ENCODE peak calls at places on chromosomes 2 and 18, in nine cellular contexts. X is K562, R is spleen, M is lower leg skin, H is HCT116, Z is transverse colon, S is Peyer's patch, A is GM12891, U is A549. I is an unnamed sample.

GRCh38 chr2:183474912-183475695 is 350.9 kb downstream of the NUP35 start:
- DNase-seq in X (no peak), R (no peak), M (no peak), H (no peak), Z (no peak), S (no peak), A (no peak), U (no peak), I (no peak)

GRCh38 chr2:75518638-75519465 is 41.9 kb downstream of the EVA1A start:
- DNase-seq in X (no peak), R (no peak), M (no peak), H (no peak), Z (no peak), S (no peak), A (no peak), U (no peak), I (no peak)

GRCh38 chr18:32219431-32219830 is 29.6 kb downstream of the MEP1B start:
- DNase-seq in X (no peak), R (no peak), M (no peak), H (no peak), Z (no peak), S (no peak), A (no peak), U (no peak), I (no peak)

GRCh38 chr2:108217211-108217610 is 22.6 kb upstream of the SULT1C3 start:
- DNase-seq in X (no peak), R (no peak), M (no peak), H (no peak), Z (no peak), S (no peak), A (no peak), U (no peak), I (no peak)

GRCh38 chr2:10079192-10079930 is 850 bp downstream of the CYS1 start:
- DNase-seq in X (no peak), R (no peak), M (no peak), H (no peak), Z (no peak), S (no peak), A (no peak), U (peak), I (peak)

GRCh38 chr2:206422493-206422892 is 20.8 kb upstream of the ADAM23 start:
- DNase-seq in X (no peak), R (no peak), M (no peak), H (no peak), Z (no peak), S (no peak), A (no peak), U (no peak), I (peak)

GRCh38 chr2:174336403-174337336 is 1.9 kb downstream of the SP9 start:
- DNase-seq in X (peak), R (peak), M (no peak), H (peak), Z (peak), S (no peak), A (no peak), U (no peak), I (no peak)

GRCh38 chr2:100786297-100786658 is 33.7 kb upstream of the NPAS2 start:
- DNase-seq in X (no peak), R (no peak), M (peak), H (no peak), Z (peak), S (no peak), A (no peak), U (peak), I (no peak)

GRCh38 chr2:88396209-88396608 is 56.3 kb downstream of the FOXI3 start:
- DNase-seq in X (no peak), R (no peak), M (no peak), H (no peak), Z (no peak), S (no peak), A (no peak), U (no peak), I (no peak)

GRCh38 chr2:68169308-68169707 is 11.6 kb downstream of the PNO1 start:
- DNase-seq in X (no peak), R (no peak), M (no peak), H (no peak), Z (no peak), S (no peak), A (no peak), U (peak), I (no peak)

GRCh38 chr2:64214281-64215115 is 70.3 kb upstream of the PELI1 start:
- DNase-seq in X (no peak), R (no peak), M (no peak), H (no peak), Z (peak), S (peak), A (no peak), U (no peak), I (no peak)

GRCh38 chr18:73023975-73024374 is 156.2 kb upstream of the NETO1 start:
- DNase-seq in X (no peak), R (no peak), M (no peak), H (no peak), Z (no peak), S (no peak), A (no peak), U (no peak), I (no peak)

GRCh38 chr2:29114841-29115609 is at the start of gene CLIP4:
- DNase-seq in X (peak), R (peak), M (peak), H (no peak), Z (peak), S (peak), A (peak), U (peak), I (peak)
- TF ChIP-seq POLR2A in X (no peak), R (no peak), M (no peak), H (no peak), Z (peak), S (no peak), A (no peak), U (peak), I (peak)

GRCh38 chr18:12231040-12231882 is 22.9 kb upstream of the CIDEA start:
- DNase-seq in X (no peak), R (no peak), M (no peak), H (no peak), Z (no peak), S (no peak), A (no peak), U (no peak), I (no peak)
- TF ChIP-seq POLR2A in X (no peak), R (no peak), M (no peak), H (no peak), Z (no peak), S (no peak), A (no peak), U (no peak), I (no peak)

GRCh38 chr2:96802721-96803120 is 13.3 kb upstream of the CNNM3 start:
- DNase-seq in X (no peak), R (peak), M (no peak), H (no peak), Z (no peak), S (no peak), A (no peak), U (no peak), I (no peak)

GRCh38 chr2:96800061-96800761 is 15.9 kb upstream of the CNNM3 start:
- DNase-seq in X (no peak), R (peak), M (no peak), H (no peak), Z (no peak), S (no peak), A (no peak), U (no peak), I (no peak)

GRCh38 chr2:96801464-96802280 is 14.4 kb upstream of the CNNM3 start:
- DNase-seq in X (no peak), R (peak), M (no peak), H (no peak), Z (no peak), S (no peak), A (no peak), U (no peak), I (no peak)

GRCh38 chr2:96800762-96801463 is 15.2 kb upstream of the CNNM3 start:
- DNase-seq in X (peak), R (peak), M (peak), H (no peak), Z (peak), S (peak), A (peak), U (peak), I (peak)

GRCh38 chr2:96802281-96802595 is 13.8 kb upstream of the CNNM3 start:
- DNase-seq in X (no peak), R (peak), M (no peak), H (no peak), Z (no peak), S (peak), A (no peak), U (no peak), I (no peak)
- TF ChIP-seq POLR2A in X (no peak), R (no peak), M (no peak), H (no peak), Z (no peak), S (no peak), A (no peak), U (no peak), I (no peak)

GRCh38 chr2:233571462-233571861 is 4.9 kb upstream of the USP40 start:
- DNase-seq in X (no peak), R (no peak), M (no peak), H (no peak), Z (no peak), S (no peak), A (no peak), U (no peak), I (no peak)

GRCh38 chr2:233571001-233571400 is 4.4 kb upstream of the USP40 start:
- DNase-seq in X (no peak), R (no peak), M (no peak), H (no peak), Z (no peak), S (no peak), A (no peak), U (no peak), I (no peak)

GRCh38 chr2:233563663-233564430 is 2.7 kb downstream of the USP40 start:
- DNase-seq in X (no peak), R (no peak), M (peak), H (no peak), Z (no peak), S (no peak), A (no peak), U (no peak), I (no peak)

GRCh38 chr2:233565685-233566140 is 869 bp downstream of the USP40 start:
- DNase-seq in X (no peak), R (no peak), M (no peak), H (no peak), Z (no peak), S (no peak), A (no peak), U (no peak), I (no peak)

GRCh38 chr2:233566141-233566956 is at the start of gene USP40:
- DNase-seq in X (peak), R (peak), M (peak), H (peak), Z (peak), S (peak), A (peak), U (peak), I (peak)
- TF ChIP-seq POLR2A in X (peak), R (peak), M (no peak), H (peak), Z (peak), S (peak), A (peak), U (peak), I (peak)

DNA sequence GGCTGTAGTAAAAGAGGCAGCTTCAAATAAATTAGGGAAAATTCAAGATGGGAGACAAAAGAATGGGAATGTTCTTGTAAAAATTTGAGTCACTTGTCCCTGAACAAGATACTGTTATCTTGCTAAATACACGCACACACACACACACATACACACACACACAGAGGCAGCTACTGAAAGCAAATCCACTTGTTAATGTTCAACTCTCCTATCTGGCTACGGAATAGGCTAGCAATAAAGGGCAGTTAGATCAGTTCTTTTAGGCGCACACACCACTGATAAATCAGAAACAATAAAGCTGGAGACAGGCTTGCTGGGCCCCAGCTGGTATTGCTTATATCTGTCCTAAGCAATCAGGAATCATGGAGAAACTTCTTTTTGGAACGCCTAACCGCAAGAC is 461.6 kb downstream of the BCL11A start:
- DNase-seq in X (no peak), R (no peak), M (no peak), H (no peak), Z (peak), S (no peak), A (no peak), U (no peak), I (no peak)
- TF ChIP-seq POLR2A in X (no peak), R (no peak), M (no peak), H (no peak), Z (no peak), S (peak), A (no peak), U (no peak), I (no peak)

GRCh38 chr2:158968396-158969161 is at the start of gene TANC1:
- DNase-seq in X (peak), R (peak), M (peak), H (peak), Z (peak), S (peak), A (peak), U (peak), I (peak)
- TF ChIP-seq POLR2A in X (no peak), R (peak), M (no peak), H (peak), Z (peak), S (peak), A (no peak), U (peak), I (peak)

DNA sequence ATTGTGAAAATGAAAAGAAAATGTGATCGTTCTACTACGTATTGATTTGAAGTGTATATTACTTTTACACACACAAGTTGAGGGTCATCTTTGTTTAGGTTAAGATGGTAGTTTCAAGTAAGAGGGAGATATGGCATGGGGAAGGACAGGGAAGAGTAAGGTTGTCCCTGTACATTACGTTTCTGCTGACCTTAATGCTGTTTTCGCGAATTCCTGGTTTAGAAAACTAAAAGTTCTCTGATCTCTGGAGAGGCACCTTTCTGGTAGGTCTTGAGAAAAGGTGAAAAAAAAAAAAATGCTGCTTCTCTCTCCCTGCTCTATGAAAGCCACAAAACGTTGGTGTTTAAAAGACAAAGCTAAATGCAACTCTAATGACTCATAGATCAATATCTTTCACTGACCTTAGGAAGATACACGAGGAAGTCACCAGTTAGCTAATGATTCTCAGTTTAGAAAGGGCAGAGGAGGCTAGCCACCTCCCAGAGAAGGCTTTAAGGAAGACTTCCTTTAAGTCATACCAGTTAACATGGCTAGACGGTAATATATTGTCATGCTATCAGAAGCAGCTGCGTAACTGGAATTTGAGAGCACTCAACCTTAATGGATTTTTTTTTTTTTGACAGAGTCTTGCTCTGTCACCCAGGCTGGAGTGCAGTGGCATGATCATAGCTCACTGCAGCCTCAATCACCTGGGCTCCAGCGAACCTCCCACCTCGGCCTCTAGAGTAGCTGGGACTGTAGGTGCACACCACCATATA is 13.2 kb downstream of the TXNDC2 start:
- DNase-seq in X (peak), R (no peak), M (no peak), H (peak), Z (no peak), S (no peak), A (no peak), U (no peak), I (no peak)
- TF ChIP-seq POLR2A in X (peak), R (no peak), M (no peak), H (no peak), Z (no peak), S (peak), A (no peak), U (no peak), I (no peak)

I was measured in adrenal gland.